ENCODE peak calls at places on chromosome 9, in ten cellular contexts. J is K562; I is natural killer cell; F is fibroblast of villous mesenchyme; K is upper lobe of left lung; G is WTC11; C is neural progenitor cell; X is heart left ventricle; P is transverse colon; Y is CD8-positive, alpha-beta T cell. R is an unnamed sample.

GRCh38 chr9:137405677-137406081 is 17.3 kb downstream of the EXD3 start:
- DNase-seq in K (no peak), X (no peak), I (no peak), F (no peak), Y (no peak), P (no peak), C (no peak), G (no peak), J (no peak), R (no peak)

GRCh38 chr9:90038778-90039177 is 434.0 kb downstream of the GADD45G start:
- DNase-seq in K (peak; percentile 37), C (peak; percentile 84), I (no peak), G (no peak), P (no peak), Y (no peak), F (no peak), J (no peak), X (no peak), R (no peak)

GRCh38 chr9:115999498-115999897 is 154.1 kb upstream of the PAPPA start:
- DNase-seq in C (no peak), I (no peak), G (no peak), J (no peak), X (no peak), K (no peak), F (no peak), P (no peak), Y (no peak), R (no peak)

GRCh38 chr9:90801507-90802289 is at the start of gene SYK:
- DNase-seq in J (peak; percentile 50), P (peak; percentile 87), I (peak; percentile 45), C (peak; percentile 60), X (peak; percentile 66), G (peak; percentile 67), K (peak; percentile 94), F (no peak), Y (no peak), R (no peak)

GRCh38 chr9:127971357-127972315 is 9.2 kb downstream of the EEIG1 start:
- DNase-seq in K (peak; percentile 62), G (no peak), C (peak; percentile 41), P (no peak), Y (peak; percentile 60), X (peak; percentile 29), I (peak; percentile 22), J (no peak), F (no peak), R (no peak)

GRCh38 chr9:117729375-117729774 is 25.2 kb downstream of the TLR4 start:
- DNase-seq in J (no peak), P (no peak), I (no peak), G (no peak), X (no peak), F (no peak), Y (no peak), C (no peak), K (no peak), R (no peak)

GRCh38 chr9:88980732-88981336 is 10.4 kb upstream of the S1PR3 start:
- DNase-seq in P (no peak), C (no peak), I (no peak), F (no peak), J (no peak), Y (no peak), G (no peak), X (no peak), K (no peak), R (no peak)

GRCh38 chr9:68533678-68534077 is 7.0 kb downstream of the TMEM252 start:
- DNase-seq in G (no peak), K (no peak), J (no peak), P (no peak), Y (peak; percentile 12), I (no peak), F (no peak), C (no peak), X (no peak), R (no peak)

GRCh38 chr9:112380771-112381181 is 868 bp downstream of the HSDL2 start:
- DNase-seq in J (no peak), Y (no peak), X (no peak), I (no peak), K (no peak), P (no peak), G (no peak), C (no peak), F (peak; percentile 27), R (no peak)

GRCh38 chr9:19151425-19152159 is 24.3 kb upstream of the PLIN2 start:
- DNase-seq in I (no peak), J (no peak), F (no peak), X (no peak), K (no peak), P (no peak), C (no peak), Y (no peak), G (no peak), R (no peak)

GRCh38 chr9:109115931-109116541 is 3.7 kb downstream of the TMEM245 start:
- DNase-seq in K (no peak), F (peak; percentile 48), C (no peak), G (no peak), Y (no peak), P (no peak), J (no peak), X (no peak), I (no peak), R (no peak)

GRCh38 chr9:97484134-97484533 is 17.3 kb upstream of the TMOD1 start:
- DNase-seq in I (no peak), G (no peak), P (no peak), C (no peak), F (no peak), X (no peak), K (no peak), Y (no peak), J (no peak), R (no peak)

GRCh38 chr9:126623667-126624452 is 10.1 kb downstream of the LMX1B start:
- DNase-seq in C (peak; percentile 74), Y (no peak), J (no peak), G (peak; percentile 47), X (no peak), K (peak; percentile 68), F (no peak), P (no peak), I (no peak), R (peak; percentile 29)

GRCh38 chr9:36914212-36914577 is 119.9 kb downstream of the PAX5 start:
- DNase-seq in X (no peak), G (no peak), J (no peak), K (no peak), I (no peak), C (no peak), F (no peak), Y (no peak), P (no peak), R (no peak)
- TF ChIP-seq CTCF in X (no peak), G (no peak), J (no peak), K (no peak), I (no peak), C (no peak), F (no peak), Y (no peak), P (no peak), R (no peak)

DNA sequence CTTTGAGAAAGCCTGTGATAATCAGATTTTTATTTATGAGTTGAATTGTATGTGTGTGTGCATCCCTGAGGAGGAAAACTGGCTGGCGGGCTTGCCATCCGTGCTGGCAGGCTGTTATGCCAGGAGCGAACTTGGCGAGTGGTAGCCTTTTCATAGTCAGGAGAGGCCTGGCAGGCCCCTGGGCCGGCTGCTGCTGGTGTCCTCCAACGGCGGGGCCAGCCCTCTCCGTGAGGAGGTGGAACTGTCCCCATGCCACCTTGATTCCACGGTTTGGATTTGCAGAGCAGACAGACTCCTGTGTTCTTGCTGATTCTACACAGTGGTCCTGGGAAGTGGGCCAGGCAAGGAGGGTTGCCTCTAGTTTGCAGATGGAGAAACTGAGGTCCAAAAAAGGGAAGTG is 43.3 kb downstream of the ZNF618 start:
- DNase-seq in P (no peak), F (no peak), I (no peak), K (peak; percentile 59), X (no peak), G (no peak), J (no peak), C (no peak), Y (no peak), R (no peak)
- TF ChIP-seq CTCF in P (no peak), F (no peak), I (no peak), K (no peak), X (no peak), G (no peak), J (no peak), C (no peak), Y (no peak), R (no peak)

DNA sequence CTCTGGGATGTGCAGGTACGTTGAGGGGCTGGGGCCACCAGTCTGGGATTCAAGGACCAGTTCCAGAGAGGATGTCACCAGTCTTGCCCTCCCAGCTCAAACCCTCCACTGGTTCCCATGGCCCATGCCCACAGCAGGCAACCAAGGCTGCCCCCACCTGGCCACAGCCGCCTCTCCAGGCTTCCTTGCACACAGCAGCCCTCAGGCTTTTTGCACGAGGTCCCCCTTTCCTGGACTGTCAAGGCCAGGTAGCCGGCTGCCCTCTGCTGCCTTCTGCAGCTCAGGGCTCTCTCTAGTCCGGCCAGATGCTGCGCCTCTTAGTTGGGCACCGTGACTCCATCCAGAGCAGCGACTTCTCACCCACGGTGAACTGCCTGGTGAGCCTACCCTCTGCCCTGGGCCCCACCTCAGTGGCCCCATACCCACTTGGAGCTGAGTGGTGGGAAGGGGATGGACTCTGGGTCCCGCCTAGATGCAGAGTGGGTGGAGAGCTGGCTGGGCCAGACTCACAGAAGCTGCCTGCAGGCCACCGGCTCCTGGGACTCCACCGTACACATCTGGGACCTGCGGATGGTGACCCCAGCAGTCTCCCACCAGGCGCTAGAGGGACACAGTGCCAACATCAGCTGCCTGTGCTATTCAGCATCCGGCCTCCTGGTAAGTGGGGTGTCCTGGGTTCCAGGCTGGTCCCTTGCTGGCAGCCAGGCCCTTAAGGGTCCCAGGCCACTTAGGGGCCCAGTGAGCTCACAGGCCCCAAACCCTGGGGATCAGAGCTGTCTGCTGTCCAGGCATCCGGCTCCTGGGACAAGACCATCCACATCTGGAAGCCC is 2.9 kb downstream of the WDR38 start:
- DNase-seq in J (no peak), C (peak; percentile 68), F (no peak), G (peak; percentile 79), X (no peak), K (peak; percentile 61), Y (no peak), P (no peak), I (no peak), R (no peak)
- TF ChIP-seq CTCF in J (peak; percentile 62), C (peak; percentile 51), F (peak; percentile 36), G (peak; percentile 18), X (no peak), K (no peak), Y (no peak), P (no peak), I (no peak), R (peak; percentile 34)

GRCh38 chr9:107945493-107945892 is 455.9 kb upstream of the KLF4 start:
- DNase-seq in X (no peak), Y (no peak), P (no peak), K (no peak), G (no peak), C (no peak), I (no peak), J (peak; percentile 11), F (no peak), R (no peak)
- TF ChIP-seq CTCF in X (no peak), Y (no peak), P (no peak), K (no peak), G (no peak), C (no peak), I (no peak), J (no peak), F (no peak), R (no peak)

GRCh38 chr9:32579706-32580331 is 6.9 kb upstream of the NDUFB6 start:
- DNase-seq in K (no peak), I (peak; percentile 71), G (peak; percentile 76), X (peak; percentile 36), F (peak; percentile 63), P (peak; percentile 74), C (peak; percentile 51), J (peak; percentile 40), Y (peak; percentile 75), R (no peak)
- TF ChIP-seq CTCF in K (peak; percentile 82), I (peak; percentile 95), G (peak; percentile 85), X (peak; percentile 96), F (peak; percentile 94), P (peak; percentile 91), C (peak; percentile 98), J (peak; percentile 71), Y (peak; percentile 98), R (peak; percentile 97)